ENCODE peak calls at places on chromosomes 3 and 15, in four cellular contexts. U is T-helper 17 cell, J is NCI-H345, B is NCI-H1694 treated with DMSO at 0.1 percent for 48 hours. K is an unnamed sample.

GRCh38 chr3:52393959-52394670 is 50.8 kb downstream of the SEMA3G start:
- DNase-seq in U (peak; percentile 4), B (no peak), J (no peak), K (no peak)

GRCh38 chr3:49813497-49814174 is at the start of gene UBA7:
- DNase-seq in B (no peak), U (no peak), J (no peak), K (no peak)

GRCh38 chr3:190088890-190089289 is 31.8 kb downstream of the P3H2 start:
- DNase-seq in U (no peak), J (no peak), B (no peak), K (no peak)

GRCh38 chr3:39220551-39221530 is 28.4 kb upstream of the XIRP1 start:
- DNase-seq in J (no peak), B (no peak), U (no peak), K (no peak)

GRCh38 chr3:9151240-9151639 is 98.2 kb downstream of the SRGAP3 start:
- DNase-seq in B (no peak), J (no peak), U (no peak), K (no peak)

GRCh38 chr3:198079771-198080520 is 119.9 kb downstream of the LMLN start:
- DNase-seq in B (no peak), U (peak; percentile 21), J (peak; percentile 29), K (peak; percentile 70)

GRCh38 chr15:66862878-66863335 is 160.9 kb downstream of the SMAD6 start:
- DNase-seq in U (peak; percentile 31), B (peak; percentile 34), J (peak; percentile 48), K (peak; percentile 56)

GRCh38 chr3:77686560-77686959 is 646.7 kb downstream of the ROBO2 start:
- DNase-seq in J (peak; percentile 60), B (no peak), U (no peak), K (peak; percentile 24)